ENCODE peak calls at places on chromosomes 1 and 21, in four cellular contexts. X is upper lobe of left lung, B is MM.1S, O is A549. G is an unnamed sample.

GRCh38 chr1:162279099-162279498 is 97.6 kb downstream of the SPATA46 start:
- DNase-seq in X (peak; percentile 26), B (no peak), O (no peak), G (no peak)

GRCh38 chr21:33027401-33028185 is 1.9 kb downstream of the OLIG2 start:
- DNase-seq in X (no peak), B (no peak), O (no peak), G (no peak)

GRCh38 chr1:183996036-183996376 is 41.5 kb downstream of the COLGALT2 start:
- DNase-seq in X (no peak), B (no peak), O (no peak), G (no peak)

GRCh38 chr21:26982767-26983166 is 15.9 kb upstream of the ADAMTS5 start:
- DNase-seq in X (peak; percentile 48), B (no peak), O (no peak), G (no peak)

GRCh38 chr21:16193758-16194606 is 464.2 kb downstream of the USP25 start:
- DNase-seq in X (peak; percentile 71), B (peak; percentile 82), O (peak; percentile 81), G (no peak)

GRCh38 chr1:212012034-212012740 is 23.2 kb downstream of the INTS7 start:
- DNase-seq in X (peak; percentile 81), B (peak; percentile 72), O (peak; percentile 75), G (peak; percentile 61)

GRCh38 chr1:61255324-61255703 is 173.0 kb downstream of the NFIA start:
- DNase-seq in X (no peak), B (no peak), O (no peak), G (no peak)

GRCh38 chr1:91557826-91558225 is 57.2 kb downstream of the CDC7 start:
- DNase-seq in X (no peak), B (no peak), O (no peak), G (no peak)

GRCh38 chr1:76426606-76427005 is 352.1 kb downstream of the ST6GALNAC3 start:
- DNase-seq in X (no peak), B (no peak), O (no peak), G (no peak)

GRCh38 chr1:61000327-61000726 is 82.0 kb upstream of the NFIA start:
- DNase-seq in X (no peak), B (no peak), O (no peak), G (no peak)

GRCh38 chr1:8026976-8027747 is 1.1 kb upstream of the ERRFI1 start:
- DNase-seq in X (peak; percentile 63), B (no peak), O (peak; percentile 94), G (no peak)

GRCh38 chr1:82161651-82162238 is 361.0 kb downstream of the ADGRL2 start:
- DNase-seq in X (no peak), B (no peak), O (no peak), G (no peak)

GRCh38 chr1:182301467-182302198 is 90.0 kb downstream of the GLUL start:
- DNase-seq in X (peak; percentile 49), B (no peak), O (no peak), G (no peak)

GRCh38 chr1:61754545-61754944 is 12.3 kb downstream of the PATJ start:
- DNase-seq in X (no peak), B (no peak), O (no peak), G (no peak)

GRCh38 chr1:151370211-151370911 is 2.1 kb downstream of the SELENBP1 start:
- DNase-seq in X (peak; percentile 76), B (no peak), O (no peak), G (no peak)

DNA sequence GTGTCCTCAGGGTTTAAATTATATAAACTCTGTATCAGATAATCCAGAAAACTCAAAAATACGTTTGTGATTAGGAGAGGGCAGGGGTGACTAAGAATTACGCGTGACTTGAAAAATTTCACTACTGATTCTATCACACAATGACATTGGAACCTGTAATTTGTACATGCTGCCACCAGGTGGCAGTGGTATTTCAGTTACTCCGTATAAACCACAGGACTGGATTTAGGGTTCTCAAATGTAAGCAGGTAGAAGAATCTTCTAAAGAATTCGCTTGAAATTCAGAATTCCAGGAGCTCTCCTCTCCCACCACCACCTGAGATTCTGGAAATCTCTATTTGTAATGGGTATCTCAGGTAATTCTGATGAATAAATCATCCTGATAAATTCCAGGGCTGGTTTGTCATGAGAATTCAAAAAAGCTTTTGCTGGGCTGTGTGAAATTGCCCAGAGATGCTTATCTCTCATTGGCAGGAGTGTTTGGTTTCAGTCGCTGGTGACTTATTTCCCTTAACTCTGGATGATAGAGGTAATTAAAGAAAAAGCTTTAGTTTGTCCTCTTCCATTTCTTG is 1.7 kb upstream of the KRTAP7-1 start:
- DNase-seq in X (no peak), B (peak; percentile 70), O (peak; percentile 9), G (peak; percentile 16)
- H3K4me1 ChIP-seq in X (no peaks in the 10 kb centered on the region), B (no peaks in the 10 kb centered on the region), O (no peaks in the 10 kb centered on the region), G (no peaks in the 10 kb centered on the region)

DNA sequence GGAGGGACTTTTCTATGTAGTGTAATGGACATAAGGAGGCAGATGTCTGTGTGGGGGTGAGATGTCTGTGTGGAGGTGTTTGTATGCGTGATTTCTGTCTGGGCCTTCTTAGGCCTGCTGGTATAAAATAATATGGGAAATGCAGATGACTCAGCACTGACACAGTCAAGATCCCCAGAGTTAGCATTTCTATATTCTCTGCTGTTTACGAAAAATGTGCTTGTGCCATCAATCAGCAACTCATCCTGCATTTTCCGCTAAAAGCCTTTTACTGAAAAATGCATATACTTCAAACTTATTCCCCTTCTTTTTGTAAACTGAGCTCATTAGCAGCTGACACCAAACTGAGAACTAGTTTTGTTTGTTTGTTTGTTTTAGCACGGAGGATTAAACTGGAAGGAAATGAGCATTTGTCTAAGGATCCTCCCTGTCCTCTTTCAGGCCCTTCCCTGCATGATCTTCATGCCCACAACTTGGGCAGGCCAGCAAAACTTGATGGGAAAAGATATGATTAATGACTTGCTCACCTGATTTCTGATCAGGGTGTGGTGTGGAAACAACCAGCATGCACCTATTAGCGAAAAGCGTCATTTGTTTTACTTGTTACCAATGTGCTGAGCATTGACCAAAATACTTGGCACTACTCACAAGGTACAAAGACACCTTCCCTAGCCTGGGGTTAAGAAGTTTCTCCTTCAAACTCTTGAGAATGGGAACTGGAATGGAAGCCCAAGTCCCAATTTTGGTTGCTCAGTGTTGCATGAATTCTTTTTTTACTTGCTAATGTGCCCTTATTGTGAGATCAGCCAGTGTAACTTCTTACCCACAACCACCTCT is 77.4 kb downstream of the NDUFS5 start:
- DNase-seq in X (no peak), B (no peak), O (no peak), G (no peak)
- H3K4me3 ChIP-seq in X (no peak overlapping the region), B (no peak overlapping the region), O (no peak overlapping the region), G (no peak overlapping the region)

GRCh38 chr1:165717918-165718515 is 19.7 kb upstream of the ALDH9A1 start:
- DNase-seq in X (no peak), B (peak; percentile 80), O (peak; percentile 68), G (no peak)
- TF ChIP-seq CTCF in X (peak; percentile 14), B (peak; percentile 96), O (peak; percentile 86), G (peak; percentile 24)

DNA sequence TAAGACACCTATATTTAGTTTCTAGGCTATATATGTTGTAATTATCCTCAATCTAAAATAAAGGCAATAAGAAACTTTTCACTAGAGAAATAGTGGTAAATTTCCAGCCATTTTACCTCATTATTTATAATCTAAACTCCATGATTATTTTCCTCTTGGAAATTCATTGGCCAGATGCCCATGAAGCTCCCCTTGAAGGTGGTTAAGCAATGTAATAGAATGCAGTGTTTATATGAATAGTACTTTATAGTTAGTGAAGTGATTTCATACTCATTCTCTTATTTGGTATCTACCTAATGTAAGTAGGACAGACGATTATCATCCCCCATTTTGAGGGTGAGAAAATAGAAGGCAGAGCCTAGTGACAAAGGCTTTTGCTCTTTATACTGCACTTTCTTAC is 26.5 kb downstream of the NFYC start:
- DNase-seq in X (no peak), B (no peak), O (no peak), G (no peak)
- H3K4me1 ChIP-seq in X (peaks cover 63% of the 10 kb centered on the region), B (peaks cover 4% of the 10 kb centered on the region), O (peaks cover 16% of the 10 kb centered on the region), G (peaks cover 9% of the 10 kb centered on the region)

GRCh38 chr1:222622765-222623164 is 4.9 kb downstream of the MIA3 start:
- DNase-seq in X (no peak), B (no peak), O (no peak), G (no peak)

GRCh38 chr1:222624214-222624613 is 6.3 kb downstream of the MIA3 start:
- DNase-seq in X (no peak), B (no peak), O (no peak), G (no peak)

GRCh38 chr1:222629921-222630535 is 12.1 kb downstream of the MIA3 start:
- DNase-seq in X (no peak), B (no peak), O (no peak), G (no peak)

GRCh38 chr1:222623458-222623857 is 5.6 kb downstream of the MIA3 start:
- DNase-seq in X (no peak), B (no peak), O (no peak), G (no peak)

DNA sequence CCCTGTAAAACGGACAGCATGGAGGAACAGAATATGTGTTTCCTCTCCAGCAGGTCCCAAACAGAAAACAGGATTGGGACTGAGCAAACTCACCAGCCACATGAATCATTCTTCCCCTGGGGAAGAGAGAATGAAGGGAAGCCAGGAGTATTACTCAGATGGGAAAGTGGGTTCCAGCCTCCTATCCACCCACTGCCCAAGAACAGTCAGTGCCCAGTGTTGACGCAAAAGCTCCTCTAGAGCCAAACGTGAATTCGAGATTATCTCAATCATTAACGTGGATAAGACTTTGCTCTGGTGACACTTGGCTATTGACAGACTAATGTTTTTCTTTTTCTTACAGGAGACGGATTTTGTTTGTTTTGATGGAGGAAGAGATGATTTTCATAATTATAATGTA is 9.3 kb downstream of the MIA3 start:
- DNase-seq in X (no peak), B (no peak), O (no peak), G (no peak)
- H3K4me3 ChIP-seq in X (no peak overlapping the region), B (no peak overlapping the region), O (no peak overlapping the region), G (no peak overlapping the region)

GRCh38 chr1:71721532-71721931 is 560.8 kb downstream of the NEGR1 start:
- DNase-seq in X (no peak), B (no peak), O (no peak), G (no peak)
- TF ChIP-seq CTCF in X (no peak), B (no peak), O (no peak), G (no peak)

GRCh38 chr1:227778401-227778947 is 37.0 kb upstream of the PRSS38 start:
- DNase-seq in X (no peak), B (no peak), O (no peak), G (no peak)
- H3K4me1 ChIP-seq in X (no peaks in the 10 kb centered on the region), B (no peaks in the 10 kb centered on the region), O (no peaks in the 10 kb centered on the region), G (peaks cover 16% of the 10 kb centered on the region)

GRCh38 chr1:41073971-41074370 is 52.4 kb upstream of the SLFNL1 start:
- DNase-seq in X (no peak), B (no peak), O (peak; percentile 21), G (no peak)

GRCh38 chr1:41072051-41072450 is 50.5 kb upstream of the SLFNL1 start:
- DNase-seq in X (no peak), B (no peak), O (no peak), G (no peak)
- H3K4me3 ChIP-seq in X (no peak overlapping the region), B (no peak overlapping the region), O (no peak overlapping the region), G (no peak overlapping the region)

DNA sequence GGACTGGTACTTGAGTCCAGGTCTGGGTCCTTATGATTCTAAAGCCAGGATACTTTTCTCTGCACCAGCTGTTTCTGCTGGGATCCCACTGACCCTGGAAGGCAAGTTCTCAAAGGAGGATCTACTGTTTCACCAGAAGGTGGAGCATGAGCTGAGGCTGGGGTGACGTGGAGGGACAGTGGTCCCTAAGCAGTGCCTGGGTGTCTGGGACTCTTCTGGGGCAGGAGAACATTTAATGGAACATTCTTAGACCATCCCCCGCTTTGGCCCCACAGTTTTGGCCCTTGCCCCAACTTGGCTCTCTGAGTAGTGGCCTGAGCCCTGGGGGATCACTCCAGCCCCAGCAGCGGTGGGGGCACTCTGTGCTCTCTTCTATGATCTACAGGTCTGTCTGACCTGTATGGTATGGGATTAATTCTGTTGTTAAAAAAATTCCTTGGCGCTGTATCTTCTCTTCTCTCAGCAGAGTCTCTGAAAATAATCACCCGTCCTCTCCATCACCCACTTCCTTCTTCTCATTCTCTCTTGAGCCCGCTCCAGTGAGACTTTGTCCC is 60.3 kb upstream of the CSF3R start:
- DNase-seq in X (no peak), B (no peak), O (no peak), G (no peak)
- TF ChIP-seq CTCF in X (no peak), B (peak; percentile 25), O (no peak), G (no peak)